ENCODE peak calls at places on chromosomes 5 and 9, in seven cellular contexts. M is coronary artery, J is RWPE1, Q is omental fat pad, C is nephron progenitor cell, F is cardiac muscle cell, X is left ventricle myocardium inferior. W is an unnamed sample.

GRCh38 chr5:111134080-111134479 is 41.9 kb downstream of the WDR36 start:
- DNase-seq in X (no peak), C (no peak), F (peak; percentile 84), Q (no peak), M (no peak), J (no peak), W (peak; percentile 72)

GRCh38 chr9:129487658-129488483 is 133.0 kb downstream of the C9orf50 start:
- DNase-seq in M (no peak), X (peak; percentile 59), J (no peak), C (no peak), F (peak; percentile 78), Q (no peak), W (no peak)

GRCh38 chr9:18606281-18606680 is 132.3 kb downstream of the ADAMTSL1 start:
- DNase-seq in X (no peak), Q (no peak), C (no peak), J (no peak), F (no peak), M (no peak), W (no peak)

GRCh38 chr9:124281934-124282351 is 24.2 kb downstream of the NEK6 start:
- DNase-seq in M (no peak), Q (no peak), C (no peak), J (no peak), F (no peak), X (no peak), W (no peak)

GRCh38 chr9:109863961-109864360 is 84.0 kb downstream of the PALM2AKAP2 start:
- DNase-seq in Q (no peak), C (no peak), M (no peak), J (no peak), X (peak; percentile 60), F (no peak), W (no peak)

GRCh38 chr9:98009437-98009836 is 26.3 kb downstream of the ANP32B start:
- DNase-seq in F (no peak), X (no peak), C (no peak), M (no peak), J (no peak), Q (no peak), W (no peak)

GRCh38 chr9:127883959-127884358 is 6.5 kb upstream of the AK1 start:
- DNase-seq in C (no peak), X (no peak), F (no peak), J (no peak), Q (no peak), M (no peak), W (no peak)

GRCh38 chr9:96651626-96652025 is 3.5 kb downstream of the PRXL2C start:
- DNase-seq in Q (no peak), F (peak; percentile 48), C (no peak), J (peak; percentile 64), X (no peak), M (no peak), W (no peak)

GRCh38 chr9:87016681-87017080 is 69.4 kb upstream of the GAS1 start:
- DNase-seq in M (no peak), F (no peak), Q (no peak), J (no peak), X (no peak), C (no peak), W (no peak)

GRCh38 chr5:146402949-146403348 is 44.2 kb upstream of the TCERG1 start:
- DNase-seq in M (no peak), J (no peak), Q (no peak), C (no peak), X (no peak), F (no peak), W (no peak)
- TF ChIP-seq CTCF in M (no peak), J (no peak), Q (no peak), C (no peak), X (no peak), F (no peak), W (no peak)

GRCh38 chr5:170360712-170361501 is 28.3 kb downstream of the KCNMB1 start:
- DNase-seq in F (no peak), M (no peak), J (no peak), Q (no peak), C (no peak), X (no peak), W (no peak)
- TF ChIP-seq CTCF in F (no peak), M (no peak), J (no peak), Q (no peak), C (no peak), X (no peak), W (no peak)

GRCh38 chr5:108094808-108095207 is 287.1 kb downstream of the FBXL17 start:
- DNase-seq in M (no peak), F (no peak), X (no peak), J (no peak), Q (no peak), C (no peak), W (no peak)

DNA sequence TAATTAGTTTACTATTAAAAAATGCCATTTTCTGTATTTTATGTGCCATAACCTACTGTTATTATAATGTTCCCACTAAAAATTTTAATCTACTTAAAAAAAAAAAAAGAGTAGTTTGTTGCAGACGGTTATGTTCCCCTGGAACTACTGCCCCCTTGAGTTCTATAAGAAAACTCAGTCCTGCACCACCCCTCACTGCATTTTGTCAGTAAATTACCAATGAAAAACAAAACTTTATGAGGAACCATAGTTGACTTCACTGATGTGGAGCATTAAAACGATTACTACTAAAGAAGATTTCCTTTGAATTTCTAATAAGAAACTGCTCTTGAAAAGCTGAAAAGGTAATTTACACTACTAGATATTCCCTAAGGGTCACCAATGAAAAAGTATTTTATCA is 288.7 kb downstream of the FBXL17 start:
- DNase-seq in F (peak; percentile 34), C (no peak), X (no peak), J (no peak), Q (no peak), M (no peak), W (no peak)
- TF ChIP-seq CTCF in F (peak; percentile 53), C (peak; percentile 69), X (peak; percentile 45), J (peak; percentile 21), Q (no peak), M (no peak), W (peak; percentile 63)

DNA sequence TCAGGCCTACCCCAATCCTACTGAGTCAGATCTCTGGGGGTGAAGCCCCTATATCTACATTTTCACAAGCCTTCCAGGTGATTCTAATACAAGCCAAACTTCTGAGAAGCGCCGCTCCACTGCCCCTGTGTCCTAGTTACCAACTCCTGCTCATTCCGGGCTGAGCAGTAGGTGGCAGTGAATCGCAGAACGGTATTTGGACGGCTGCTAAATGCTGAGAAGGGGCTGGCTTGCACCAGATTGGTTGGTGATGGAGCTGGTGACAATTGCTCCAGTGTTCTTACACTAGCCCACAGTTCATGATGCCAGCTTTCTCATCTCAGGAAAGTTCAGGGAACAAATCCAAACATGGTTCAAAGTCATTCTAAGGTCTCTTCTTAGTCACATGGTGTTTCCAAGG is 31.1 kb upstream of the FGF1 start:
- DNase-seq in M (no peak), X (peak; percentile 61), C (peak; percentile 59), Q (no peak), J (no peak), F (peak; percentile 62), W (no peak)
- TF ChIP-seq CTCF in M (no peak), X (peak; percentile 53), C (peak; percentile 40), Q (no peak), J (no peak), F (peak; percentile 58), W (peak; percentile 76)

GRCh38 chr5:141382469-141383294 is at the start of gene PCDHGA7:
- DNase-seq in F (peak; percentile 38), M (no peak), X (no peak), J (peak; percentile 43), C (no peak), Q (no peak), W (no peak)
- TF ChIP-seq CTCF in F (peak; percentile 33), M (no peak), X (peak; percentile 47), J (peak; percentile 61), C (no peak), Q (no peak), W (peak; percentile 62)

DNA sequence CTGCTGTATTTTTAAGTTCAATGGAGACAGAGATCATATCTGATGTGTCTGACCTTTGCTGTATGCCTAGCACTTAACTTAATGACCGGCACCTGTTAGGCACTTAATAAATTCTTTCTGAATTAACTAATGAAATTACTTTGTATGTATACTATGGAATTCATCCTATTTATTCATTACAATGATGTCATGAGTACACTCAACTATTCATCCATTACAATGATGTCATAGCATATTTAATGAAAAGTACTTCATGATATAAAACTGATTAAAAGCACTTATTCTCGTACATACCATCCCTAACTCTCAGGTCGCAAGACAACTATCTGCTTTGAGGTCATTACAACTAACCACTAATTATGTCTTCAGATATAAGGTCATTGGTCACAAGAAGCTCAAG is 1131.6 kb downstream of the DTWD2 start:
- DNase-seq in F (no peak), C (no peak), Q (no peak), X (no peak), M (no peak), J (no peak), W (no peak)
- TF ChIP-seq CTCF in F (no peak), C (no peak), Q (no peak), X (no peak), M (no peak), J (no peak), W (no peak)

W was measured in AG09309.